ENCODE peak calls at places on chromosomes 6 and 20, in nine cellular contexts. X, D, V, J, Z, M, B, O and K are unnamed samples.

GRCh38 chr20:4052554-4052953 is 37.2 kb upstream of the RNF24 start:
- DNase-seq in V (no peak), B (no peak), Z (no peak), D (no peak), M (no peak), X (no peak), J (no peak), O (no peak), K (no peak)

GRCh38 chr6:31203345-31203979 is 33.0 kb upstream of the POU5F1 start:
- DNase-seq in J (peak), O (peak), D (peak), V (no peak), X (peak), Z (no peak), B (no peak), M (no peak), K (peak)

GRCh38 chr20:9407805-9408421 is 106.5 kb upstream of the LAMP5 start:
- DNase-seq in D (peak), V (peak), X (peak), O (peak), J (peak), M (peak), Z (peak), B (peak), K (peak)

GRCh38 chr6:116386581-116387299 is 16.0 kb downstream of the DSE start:
- DNase-seq in O (peak), D (peak), Z (no peak), M (no peak), X (no peak), B (peak), V (no peak), J (peak), K (no peak)

GRCh38 chr6:13175759-13176158 is 152.6 kb downstream of the TBC1D7 start:
- DNase-seq in B (no peak), V (no peak), O (no peak), D (no peak), Z (no peak), J (no peak), M (no peak), X (no peak), K (no peak)

GRCh38 chr6:128070406-128070805 is 169.5 kb upstream of the THEMIS start:
- DNase-seq in V (no peak), D (no peak), O (no peak), M (no peak), X (no peak), Z (no peak), J (no peak), B (no peak), K (no peak)

GRCh38 chr6:134853111-134854055 is 96.5 kb downstream of the ALDH8A1 start:
- DNase-seq in Z (no peak), B (peak), D (peak), J (no peak), X (no peak), M (no peak), V (no peak), O (no peak), K (no peak)

GRCh38 chr6:82246802-82247633 is 526 bp downstream of the IBTK start:
- DNase-seq in Z (no peak), J (peak), M (no peak), O (no peak), X (peak), V (peak), D (peak), B (peak), K (peak)

GRCh38 chr6:151437401-151437800 is 14.5 kb downstream of the RMND1 start:
- DNase-seq in D (no peak), J (peak), O (no peak), Z (no peak), V (no peak), B (no peak), M (no peak), X (no peak), K (no peak)

GRCh38 chr20:63359937-63360849 is 956 bp downstream of the CHRNA4 start:
- DNase-seq in Z (no peak), B (no peak), J (no peak), X (no peak), D (no peak), V (no peak), M (no peak), O (no peak), K (no peak)

GRCh38 chr6:166484863-166485262 is 101.6 kb downstream of the RAMACL start:
- DNase-seq in V (no peak), J (no peak), X (no peak), M (no peak), O (no peak), Z (no peak), D (no peak), B (no peak), K (no peak)

GRCh38 chr6:17874753-17875152 is 112.7 kb downstream of the KIF13A start:
- DNase-seq in Z (no peak), J (no peak), B (no peak), X (no peak), O (no peak), M (no peak), D (no peak), V (no peak), K (no peak)

GRCh38 chr6:16477367-16478149 is 239.2 kb downstream of the GMPR start:
- DNase-seq in Z (no peak), O (no peak), V (no peak), D (no peak), X (no peak), M (no peak), J (no peak), B (no peak), K (no peak)

GRCh38 chr6:128350416-128351254 is 169.8 kb downstream of the PTPRK start:
- DNase-seq in B (no peak), V (no peak), O (peak), Z (no peak), M (no peak), X (no peak), J (peak), D (peak), K (no peak)

GRCh38 chr6:135182120-135182992 is 1.2 kb downstream of the MYB start:
- DNase-seq in M (no peak), O (no peak), V (no peak), X (peak), B (no peak), J (peak), Z (no peak), D (no peak), K (peak)

GRCh38 chr6:137013738-137014602 is 30.8 kb downstream of the IL20RA start:
- DNase-seq in M (peak), O (peak), Z (peak), B (no peak), D (peak), V (no peak), J (peak), X (peak), K (peak)

GRCh38 chr20:46683939-46684750 is 5.1 kb downstream of the TP53RK start:
- DNase-seq in X (no peak), D (no peak), J (peak), B (no peak), V (no peak), M (no peak), Z (no peak), O (peak), K (no peak)

GRCh38 chr6:75794351-75794846 is 45.4 kb downstream of the MYO6 start:
- DNase-seq in J (no peak), Z (no peak), O (no peak), V (peak), X (no peak), M (no peak), B (no peak), D (no peak), K (no peak)

GRCh38 chr20:25005220-25005619 is 12.7 kb upstream of the APMAP start:
- DNase-seq in D (peak), J (no peak), O (no peak), V (no peak), B (no peak), M (no peak), Z (peak), X (no peak), K (no peak)

GRCh38 chr6:73031094-73031782 is 194.1 kb downstream of the KHDC1L start:
- DNase-seq in Z (no peak), D (no peak), O (no peak), X (no peak), V (no peak), M (no peak), J (no peak), B (no peak), K (no peak)

GRCh38 chr20:63005862-63006564 is 751 bp downstream of the BHLHE23 start:
- DNase-seq in J (peak), Z (no peak), O (no peak), M (no peak), X (no peak), D (no peak), B (no peak), V (no peak), K (no peak)

GRCh38 chr6:21608610-21609009 is 15.1 kb downstream of the SOX4 start:
- DNase-seq in V (no peak), D (no peak), Z (no peak), J (no peak), X (no peak), B (no peak), M (no peak), O (no peak), K (no peak)

GRCh38 chr20:40670251-40670650 is 18.8 kb downstream of the MAFB start:
- DNase-seq in V (no peak), D (no peak), X (no peak), Z (no peak), J (no peak), M (no peak), B (no peak), O (no peak), K (no peak)

GRCh38 chr6:113909224-113909856 is 52.2 kb downstream of the MARCKS start:
- DNase-seq in O (peak), Z (peak), B (peak), V (peak), D (peak), J (peak), X (peak), M (peak), K (peak)

GRCh38 chr6:150684161-150684560 is 84.5 kb downstream of the PLEKHG1 start:
- DNase-seq in O (no peak), Z (no peak), V (no peak), J (no peak), D (no peak), B (no peak), X (no peak), M (no peak), K (no peak)

GRCh38 chr6:161273752-161274487 is at the start of gene AGPAT4:
- DNase-seq in O (peak), V (peak), M (peak), X (peak), Z (peak), D (peak), B (peak), J (peak), K (peak)

GRCh38 chr6:9516207-9516606 is 898.7 kb downstream of the TFAP2A start:
- DNase-seq in Z (no peak), X (no peak), J (peak), M (no peak), V (no peak), D (peak), O (peak), B (peak), K (no peak)

GRCh38 chr6:35718911-35719381 is 17.9 kb upstream of the ARMC12 start:
- DNase-seq in V (no peak), J (peak), O (no peak), X (peak), M (no peak), D (no peak), Z (no peak), B (no peak), K (no peak)

GRCh38 chr6:703562-703961 is 10.6 kb upstream of the EXOC2 start:
- DNase-seq in X (no peak), D (no peak), Z (no peak), V (no peak), M (no peak), O (no peak), B (no peak), J (no peak), K (no peak)

GRCh38 chr6:168193816-168194701 is 115.0 kb upstream of the FRMD1 start:
- DNase-seq in J (no peak), X (peak), B (no peak), V (no peak), D (no peak), M (no peak), O (no peak), Z (no peak), K (peak)

GRCh38 chr6:11391934-11392777 is 145.4 kb upstream of the TMEM170B start:
- DNase-seq in M (no peak), D (no peak), Z (no peak), B (no peak), X (no peak), V (no peak), J (no peak), O (no peak), K (no peak)

GRCh38 chr20:44068780-44069191 is 118.2 kb downstream of the JPH2 start:
- DNase-seq in V (no peak), O (no peak), X (no peak), Z (no peak), M (no peak), B (no peak), J (no peak), D (no peak), K (no peak)

GRCh38 chr6:27168586-27169443 is 78.7 kb upstream of the PRSS16 start:
- DNase-seq in O (no peak), Z (no peak), D (peak), V (no peak), B (peak), M (no peak), X (no peak), J (peak), K (no peak)